ENCODE peak calls at places on chromosomes 4 and X, in four cellular contexts. O is fibroblast of lung, U is HCT116, S is endothelial cell of umbilical vein. C is an unnamed sample. For H3K79me2 and H4K20me1, the result is how much of the 10 kb centered on the place peaks cover.

GRCh38 chrX:8845060-8845459 is 43.9 kb upstream of the FAM9A start:
- DNase-seq in S (no peak), U (no peak), O (peak), C (no peak)

GRCh38 chr4:63212075-63212474 is 1197.2 kb downstream of the TECRL start:
- DNase-seq in S (no peak), U (no peak), O (peak), C (no peak)

GRCh38 chr4:147780137-147780777 is 48.4 kb downstream of the ARHGAP10 start:
- DNase-seq in S (no peak), U (no peak), O (no peak), C (no peak)

GRCh38 chrX:1380672-1381233 is 11.2 kb downstream of the SLC25A6 start:
- DNase-seq in U (no peak), S (no peak), O (peak), C (no peak)

GRCh38 chr4:141427726-141428296 is 207.1 kb downstream of the ZNF330 start:
- DNase-seq in S (no peak), O (peak), U (no peak), C (no peak)

GRCh38 chrX:87409113-87409841 is 108.3 kb upstream of the KLHL4 start:
- DNase-seq in S (peak), U (no peak), O (peak), C (no peak)

GRCh38 chrX:12771445-12772069 is 19.7 kb upstream of the PRPS2 start:
- DNase-seq in S (peak), O (peak), U (peak), C (peak)

GRCh38 chrX:87636533-87636932 is 118.9 kb downstream of the KLHL4 start:
- DNase-seq in O (no peak), S (no peak), U (no peak), C (peak)

GRCh38 chrX:136158685-136159084 is 11.4 kb downstream of the FHL1 start:
- DNase-seq in U (no peak), S (no peak), O (no peak), C (no peak)

GRCh38 chrX:136159615-136160025 is 12.3 kb downstream of the FHL1 start:
- DNase-seq in S (no peak), O (no peak), U (no peak), C (no peak)

GRCh38 chrX:136156560-136157117 is 9.3 kb downstream of the FHL1 start:
- DNase-seq in O (no peak), S (no peak), U (no peak), C (no peak)

GRCh38 chrX:136154998-136155397 is 7.7 kb downstream of the FHL1 start:
- DNase-seq in U (no peak), S (no peak), O (no peak), C (no peak)

GRCh38 chrX:136157187-136157586 is 9.9 kb downstream of the FHL1 start:
- DNase-seq in U (no peak), S (no peak), O (no peak), C (no peak)
- H3K79me2 ChIP-seq in U (under half), S (under half), O (under half), C (under half)

DNA sequence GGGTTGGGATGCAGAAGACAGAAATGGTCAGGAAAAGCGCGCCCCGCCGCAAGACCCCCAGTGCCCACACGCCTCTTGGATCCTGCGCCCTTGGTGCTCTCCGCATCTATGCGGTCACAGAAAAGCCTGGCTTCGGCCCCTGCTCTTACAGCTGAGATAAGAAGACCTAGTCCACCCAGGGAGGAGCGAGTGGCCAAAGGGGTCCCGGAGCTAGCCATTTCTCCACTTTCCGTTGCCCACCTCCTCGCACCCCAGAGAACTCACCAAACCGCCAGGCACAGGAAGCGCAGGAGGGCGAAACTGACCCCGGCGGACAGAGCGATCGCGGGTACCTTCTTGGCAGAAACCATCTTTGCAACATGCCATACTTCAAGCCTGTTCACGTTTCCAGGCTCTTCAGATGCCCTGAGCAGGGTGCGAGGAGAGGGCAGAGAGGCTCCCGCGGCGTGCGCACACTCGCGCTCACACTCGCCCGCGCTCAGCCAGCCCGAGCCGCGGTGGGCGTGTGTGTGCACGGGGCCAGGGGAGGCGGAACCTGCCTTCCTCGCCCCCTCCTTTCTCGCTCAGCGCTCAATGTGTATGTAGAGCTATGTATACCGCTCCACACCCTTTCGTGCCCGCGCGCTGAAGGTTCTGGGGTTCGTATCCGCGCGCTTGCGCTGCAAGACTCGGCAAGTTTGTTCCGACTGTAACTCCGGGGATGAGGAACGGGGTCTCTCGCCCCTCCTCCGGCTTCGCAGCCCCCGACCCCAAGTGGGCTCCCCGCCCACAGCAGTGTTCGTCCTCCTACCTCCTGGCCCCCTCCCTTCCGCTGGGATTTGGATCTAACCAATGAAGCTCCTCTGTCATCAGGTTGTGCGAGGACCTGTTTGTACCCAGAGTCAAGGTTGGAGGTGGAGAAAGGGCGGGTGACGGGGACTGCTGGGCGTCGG is at the start of gene GABRA4:
- DNase-seq in O (peak), U (no peak), S (no peak), C (no peak)
- TF ChIP-seq EZH2 in O (no peak), U (no peak), S (peak), C (no peak)

GRCh38 chrX:123990169-123990568 is 28.7 kb downstream of the STAG2 start:
- DNase-seq in U (no peak), S (no peak), O (no peak), C (no peak)
- H4K20me1 ChIP-seq in U (under half), S (under half), O (under half), C (half or more)

GRCh38 chr4:173269280-173269679 is 64.9 kb downstream of the HMGB2 start:
- DNase-seq in U (no peak), S (no peak), O (no peak), C (no peak)
- H3K79me2 ChIP-seq in U (under half), S (under half), O (under half), C (half or more)

DNA sequence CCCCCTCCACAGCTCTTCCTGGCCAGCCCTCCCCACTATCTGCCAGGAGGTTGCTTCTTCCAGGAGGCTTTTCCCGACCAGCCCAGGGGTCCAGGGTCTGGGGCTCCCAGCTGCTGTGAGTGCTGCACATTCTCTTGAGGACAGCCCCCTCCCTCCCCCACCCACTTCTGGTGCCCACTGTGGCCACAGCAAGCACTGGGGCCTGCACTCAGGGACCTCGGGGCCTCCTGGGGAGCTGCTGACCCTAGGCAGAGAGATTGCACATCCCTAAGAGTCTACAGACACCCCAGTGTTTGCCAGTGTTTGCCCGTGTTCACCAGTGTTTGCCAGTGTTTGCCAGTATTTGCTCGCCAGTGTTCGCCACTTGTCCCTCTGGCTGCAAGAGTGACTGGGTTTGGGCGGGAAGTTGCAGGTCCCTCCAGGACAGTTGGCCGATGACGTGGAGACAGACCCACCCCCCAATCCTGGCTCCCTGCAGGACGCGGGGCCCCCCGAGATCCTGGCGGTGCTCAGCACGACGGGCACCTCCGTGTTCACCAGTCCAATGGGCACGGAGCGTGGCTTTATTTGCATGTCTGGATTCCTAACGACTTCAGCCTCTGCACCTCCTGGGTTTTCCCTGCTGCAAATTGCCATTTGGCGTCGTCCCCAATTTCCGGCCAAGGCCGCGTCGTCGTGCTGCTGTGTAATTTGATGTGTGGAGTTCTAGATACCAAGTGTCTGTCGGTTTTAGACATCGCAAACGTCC is 87.5 kb upstream of the NKX1-1 start:
- DNase-seq in U (no peak), S (no peak), O (no peak), C (no peak)
- TF ChIP-seq EZH2 in U (no peak), S (no peak), O (no peak), C (no peak)

GRCh38 chr4:139581096-139581495 is 25.1 kb upstream of the SETD7 start:
- DNase-seq in U (no peak), S (no peak), O (no peak), C (no peak)
- H4K20me1 ChIP-seq in U (under half), S (under half), O (under half), C (under half)

C was measured in DND-41.